ENCODE peak calls at places on chromosome 10, in five cellular contexts. J, M, X, U and R are unnamed samples. For H3K4me1, the result is how much of the 10 kb centered on the place peaks cover.

GRCh38 chr10:130648807-130649206 is 512.6 kb downstream of the GLRX3 start:
- DNase-seq in J (no peak), M (no peak), X (no peak), U (no peak), R (no peak)

GRCh38 chr10:869171-869570 is 62.3 kb downstream of the LARP4B start:
- DNase-seq in J (no peak), M (no peak), X (no peak), U (no peak), R (no peak)

GRCh38 chr10:18204050-18204449 is 63.8 kb downstream of the CACNB2 start:
- DNase-seq in J (no peak), M (no peak), X (no peak), U (no peak), R (no peak)

GRCh38 chr10:51215956-51216834 is 141.9 kb downstream of the PRKG1 start:
- DNase-seq in J (no peak), M (peak), X (no peak), U (no peak), R (no peak)

GRCh38 chr10:71795248-71795647 is 21.9 kb upstream of the VSIR start:
- DNase-seq in J (no peak), M (peak), X (no peak), U (no peak), R (no peak)

GRCh38 chr10:1368772-1369171 is 312.6 kb downstream of the WDR37 start:
- DNase-seq in J (peak), M (no peak), X (peak), U (no peak), R (no peak)

GRCh38 chr10:32095116-32095733 is 39.0 kb upstream of the KIF5B start:
- DNase-seq in J (no peak), M (no peak), X (no peak), U (no peak), R (no peak)

GRCh38 chr10:60389413-60390009 is at the start of gene ANK3:
- DNase-seq in J (no peak), M (no peak), X (no peak), U (no peak), R (no peak)

GRCh38 chr10:27241640-27242472 is 1.3 kb upstream of the ACBD5 start:
- DNase-seq in J (peak), M (peak), X (peak), U (peak), R (peak)

GRCh38 chr10:24505759-24506158 is 217.9 kb downstream of the ARHGAP21 start:
- DNase-seq in J (peak), M (no peak), X (no peak), U (no peak), R (no peak)

GRCh38 chr10:125444790-125445189 is 238.2 kb downstream of the TEX36 start:
- DNase-seq in J (no peak), M (no peak), X (no peak), U (no peak), R (no peak)

GRCh38 chr10:31582365-31583052 is 263.5 kb downstream of the ZEB1 start:
- DNase-seq in J (no peak), M (peak), X (no peak), U (no peak), R (no peak)

GRCh38 chr10:13536674-13537366 is 8.0 kb upstream of the BEND7 start:
- DNase-seq in J (peak), M (peak), X (no peak), U (peak), R (no peak)

GRCh38 chr10:111076191-111076681 is 593 bp upstream of the ADRA2A start:
- DNase-seq in J (peak), M (peak), X (peak), U (peak), R (no peak)

GRCh38 chr10:71331736-71332135 is 12.7 kb downstream of the SLC29A3 start:
- DNase-seq in J (no peak), M (no peak), X (no peak), U (no peak), R (no peak)

GRCh38 chr10:117554371-117554770 is 11.8 kb downstream of the EMX2 start:
- DNase-seq in J (no peak), M (no peak), X (no peak), U (no peak), R (no peak)

DNA sequence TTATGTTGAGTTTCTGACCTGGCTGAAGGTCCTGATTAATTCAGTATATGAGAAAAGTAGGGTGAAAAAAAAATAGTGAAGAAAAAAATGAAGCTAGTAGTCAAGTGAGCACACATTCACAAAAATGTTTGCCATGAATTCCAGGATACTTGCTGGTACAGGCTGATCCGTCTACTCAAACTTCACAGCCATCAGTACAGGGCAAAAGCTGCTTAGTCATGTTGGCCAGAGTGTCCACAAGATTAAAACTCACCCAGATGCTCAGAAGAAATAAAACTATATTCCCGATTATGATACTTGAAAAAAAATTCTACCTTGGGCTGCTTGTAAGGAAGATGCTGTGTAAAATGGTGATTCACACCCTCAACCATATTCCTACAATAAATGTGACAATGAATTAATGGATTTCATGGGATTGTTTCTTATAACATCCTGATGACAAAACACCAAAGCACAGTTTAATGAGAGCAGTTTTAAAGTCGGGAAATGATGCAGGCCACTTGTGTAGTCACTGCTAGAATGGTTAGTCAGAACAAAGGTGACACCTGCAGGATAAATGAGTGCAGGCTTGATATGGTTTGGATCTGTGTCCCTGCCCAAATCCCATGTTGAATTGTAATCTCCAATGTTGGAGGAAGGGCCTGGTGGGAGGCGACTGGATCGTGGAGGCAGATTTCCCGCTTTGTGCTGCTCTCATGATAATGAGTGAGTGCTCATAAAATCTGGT is 49.2 kb upstream of the ANKRD1 start:
- DNase-seq in J (no peak), M (peak), X (no peak), U (no peak), R (no peak)
- TF ChIP-seq CTCF in J (no peak), M (no peak), X (no peak), U (peak), R (peak)

GRCh38 chr10:79264942-79265341 is 82.3 kb upstream of the PPIF start:
- DNase-seq in J (no peak), M (peak), X (no peak), U (peak), R (no peak)
- H3K4me1 ChIP-seq in J (under half), M (half or more), X (under half), U (half or more), R (half or more)

DNA sequence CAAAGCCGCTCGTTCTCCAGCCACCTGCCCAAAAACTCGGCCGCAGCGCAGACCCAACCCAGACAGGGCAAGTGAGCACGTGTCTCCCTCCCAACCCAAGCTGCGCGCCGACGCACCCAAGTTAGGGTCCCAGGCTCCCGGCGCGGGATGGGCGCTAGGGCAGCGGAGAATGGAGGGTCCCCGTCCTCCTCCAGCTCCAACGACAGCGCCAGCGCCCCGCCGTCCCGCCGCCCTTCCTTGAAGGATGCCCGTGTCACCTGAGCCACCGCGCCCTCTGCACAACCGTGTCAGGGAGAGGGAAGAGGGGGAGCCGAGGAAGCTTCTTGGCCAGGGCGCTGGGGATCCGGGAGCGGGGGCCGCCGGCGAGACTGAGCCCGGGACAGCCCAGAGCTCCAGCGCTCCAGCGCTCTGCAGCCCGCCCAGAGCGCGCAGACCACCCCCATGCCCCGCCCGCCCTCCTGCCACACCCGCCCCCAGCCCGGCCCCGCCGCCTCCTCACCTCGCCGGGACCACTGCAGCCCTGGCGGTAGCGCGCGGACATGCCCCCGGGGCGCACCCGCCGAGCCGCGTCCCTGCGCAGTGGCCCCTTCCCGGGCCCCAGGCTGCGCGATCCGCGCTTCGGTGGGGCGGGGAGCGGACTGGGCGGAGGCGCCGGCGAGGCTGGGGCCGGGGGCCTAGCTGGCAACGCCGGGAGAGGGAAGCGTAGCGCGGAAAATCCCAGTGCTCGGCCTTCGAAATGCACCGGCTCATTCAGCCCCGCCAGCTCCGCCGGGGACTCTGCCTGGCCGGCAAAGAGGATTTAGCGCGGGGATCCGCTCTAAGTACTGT is at the start of gene SLC16A12:
- DNase-seq in J (peak), M (no peak), X (no peak), U (peak), R (no peak)
- TF ChIP-seq CTCF in J (no peak), M (peak), X (no peak), U (peak), R (peak)

DNA sequence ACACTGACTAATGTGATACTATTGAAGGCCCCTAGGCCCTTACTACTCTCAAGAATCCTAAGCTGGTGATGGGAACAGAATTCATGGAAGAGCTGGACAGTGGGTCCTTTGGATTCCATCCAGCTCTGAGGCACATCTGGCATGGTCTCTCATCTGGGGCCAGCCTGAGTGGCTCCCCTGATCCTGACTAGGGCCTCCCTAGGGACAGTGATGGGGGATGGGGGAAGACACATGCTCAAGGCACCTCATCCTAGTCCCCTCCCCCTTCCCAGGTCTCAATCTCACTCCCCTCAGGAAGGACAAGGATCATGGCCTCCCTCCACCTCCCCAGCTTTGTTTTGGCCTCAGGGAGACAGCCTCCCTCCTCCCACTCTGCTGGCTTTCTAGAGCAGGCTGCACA is 1.8 kb downstream of the KCNIP2 start:
- DNase-seq in J (no peak), M (no peak), X (no peak), U (no peak), R (no peak)
- H3K4me1 ChIP-seq in J (under half), M (under half), X (under half), U (half or more), R (under half)

DNA sequence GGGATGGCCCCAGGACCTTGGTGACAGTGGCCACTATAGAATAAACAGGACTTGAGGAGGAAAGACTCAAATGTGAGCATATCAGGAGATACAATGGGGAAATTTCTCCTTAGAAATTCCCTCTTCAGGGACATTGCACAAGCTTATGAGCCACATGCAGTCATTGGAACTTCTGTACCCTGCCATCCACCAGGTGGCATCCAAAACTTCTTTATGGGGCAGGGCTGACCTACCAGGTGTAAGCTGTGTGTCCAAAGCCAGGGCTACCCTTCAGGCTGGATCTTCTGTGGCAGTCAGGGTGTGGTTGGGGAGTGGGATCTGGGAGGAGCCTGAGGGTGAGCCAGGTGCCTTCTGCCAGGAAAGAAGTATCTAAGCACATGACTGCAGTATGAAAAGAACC is 36.6 kb upstream of the LRRC18 start:
- DNase-seq in J (no peak), M (peak), X (no peak), U (no peak), R (no peak)
- TF ChIP-seq CTCF in J (no peak), M (peak), X (no peak), U (peak), R (peak)

GRCh38 chr10:62075414-62075813 is 173.9 kb downstream of the ARID5B start:
- DNase-seq in J (no peak), M (no peak), X (no peak), U (no peak), R (no peak)
- H3K4me1 ChIP-seq in J (under half), M (under half), X (under half), U (half or more), R (half or more)

DNA sequence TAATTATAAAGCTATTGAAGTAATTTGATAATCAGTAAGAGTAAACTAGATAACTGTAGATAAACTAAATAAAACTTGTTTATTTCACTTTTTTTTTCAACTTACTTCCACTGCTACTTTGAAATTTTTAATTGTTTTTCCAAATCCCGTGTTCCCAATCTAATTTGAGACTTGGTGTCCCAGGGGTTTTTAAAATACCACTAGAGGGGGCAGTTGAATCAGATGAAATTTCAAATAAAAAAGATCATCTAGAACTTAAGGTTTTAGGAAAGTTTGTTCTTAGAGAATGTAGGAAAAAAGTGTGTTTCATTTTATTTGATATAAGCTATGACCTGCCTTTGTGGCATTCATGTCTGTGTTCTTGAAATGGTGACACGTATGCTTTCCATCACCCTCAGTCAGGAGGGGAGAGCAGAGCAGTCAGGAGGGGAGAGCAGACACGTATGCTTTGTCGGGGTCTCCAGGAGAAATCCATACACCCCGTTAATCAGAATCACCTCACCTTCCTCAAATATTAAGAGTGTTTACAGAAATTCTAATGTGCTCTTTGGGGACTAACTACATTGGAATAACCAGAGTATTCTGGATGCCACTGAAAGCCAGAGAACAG is 49.9 kb downstream of the C10orf67 start:
- DNase-seq in J (no peak), M (peak), X (no peak), U (no peak), R (no peak)
- TF ChIP-seq CTCF in J (peak), M (peak), X (no peak), U (peak), R (no peak)